ENCODE peak calls at places on chromosomes 2 and 18, in four cellular contexts. S is RKO; F is NCI-H1092 treated with DMSO at 0.1 percent for 48 hours; N is CD8-positive, alpha-beta T cell. T is an unnamed sample.

GRCh38 chr2:133452561-133452960 is 115.7 kb downstream of the NCKAP5 start:
- DNase-seq in S (no peak), F (no peak), N (no peak), T (no peak)

GRCh38 chr2:8616084-8616419 is 65.8 kb upstream of the ID2 start:
- DNase-seq in S (no peak), F (no peak), N (no peak), T (no peak)

GRCh38 chr18:57890266-57890665 is 87.2 kb upstream of the ATP8B1 start:
- DNase-seq in S (no peak), F (no peak), N (no peak), T (no peak)

GRCh38 chr2:61538920-61539559 is 884 bp upstream of the XPO1 start:
- DNase-seq in S (peak), F (peak), N (no peak), T (no peak)

GRCh38 chr2:21468609-21469008 is 344.8 kb downstream of the TDRD15 start:
- DNase-seq in S (no peak), F (no peak), N (no peak), T (no peak)

GRCh38 chr2:25851740-25852503 is 26.4 kb downstream of the ASXL2 start:
- DNase-seq in S (peak), F (no peak), N (no peak), T (peak)

GRCh38 chr18:55522011-55522410 is 66.0 kb downstream of the TCF4 start:
- DNase-seq in S (no peak), F (no peak), N (no peak), T (no peak)

GRCh38 chr2:216274194-216274593 is 98.1 kb downstream of the MARCHF4 start:
- DNase-seq in S (no peak), F (no peak), N (no peak), T (no peak)

GRCh38 chr18:76943542-76944339 is 121.4 kb downstream of the ZNF236 start:
- DNase-seq in S (no peak), F (no peak), N (no peak), T (no peak)

GRCh38 chr2:150617351-150617750 is 129.9 kb upstream of the RND3 start:
- DNase-seq in S (no peak), F (no peak), N (no peak), T (no peak)

T was measured in HuH-7.5.